ENCODE peak calls at places on chromosome 4, in six cellular contexts. R is neuronal stem cell, O is IMR-90, C is H1, Z is trophoblast cell, Y is mesenchymal stem cell. N is an unnamed sample.

GRCh38 chr4:158810487-158811215 is 41.8 kb downstream of the FNIP2 start:
- DNase-seq in R (no peak), O (peak), C (no peak), Z (peak), Y (peak), N (no peak)

GRCh38 chr4:67713531-67714247 is 12.7 kb upstream of the UBA6 start:
- DNase-seq in R (no peak), O (peak), C (no peak), Z (peak), Y (peak), N (no peak)

GRCh38 chr4:185702147-185702663 is 109.8 kb downstream of the SORBS2 start:
- DNase-seq in R (no peak), O (no peak), C (no peak), Z (no peak), Y (no peak), N (no peak)

GRCh38 chr4:139559095-139559490 is 3.1 kb upstream of the SETD7 start:
- DNase-seq in R (no peak), O (no peak), C (no peak), Z (no peak), Y (no peak), N (no peak)

GRCh38 chr4:85968945-85969830 is 390.7 kb downstream of the MAPK10 start:
- DNase-seq in R (peak), O (peak), C (no peak), Z (peak), Y (peak), N (no peak)

GRCh38 chr4:71275570-71275969 is 63.2 kb upstream of the SLC4A4 start:
- DNase-seq in R (no peak), O (no peak), C (no peak), Z (no peak), Y (no peak), N (no peak)

GRCh38 chr4:83125738-83126141 is 11.2 kb upstream of the PLAC8 start:
- DNase-seq in R (no peak), O (no peak), C (no peak), Z (peak), Y (no peak), N (no peak)

GRCh38 chr4:44017422-44017739 is 431.2 kb downstream of the KCTD8 start:
- DNase-seq in R (no peak), O (no peak), C (no peak), Z (no peak), Y (no peak), N (no peak)

GRCh38 chr4:20506827-20507226 is 193.4 kb upstream of the PACRGL start:
- DNase-seq in R (no peak), O (peak), C (no peak), Z (no peak), Y (peak), N (no peak)

GRCh38 chr4:123014038-123014437 is 91.6 kb upstream of the NUDT6 start:
- DNase-seq in R (no peak), O (no peak), C (no peak), Z (peak), Y (no peak), N (no peak)

GRCh38 chr4:143241892-143242291 is 57.2 kb downstream of the USP38 start:
- DNase-seq in R (no peak), O (peak), C (no peak), Z (no peak), Y (peak), N (no peak)

GRCh38 chr4:7423801-7424552 is 10.8 kb downstream of the PSAPL1 start:
- DNase-seq in R (no peak), O (no peak), C (peak), Z (no peak), Y (no peak), N (peak)

GRCh38 chr4:5707366-5708133 is 809 bp downstream of the EVC2 start:
- DNase-seq in R (no peak), O (no peak), C (no peak), Z (no peak), Y (peak), N (no peak)

GRCh38 chr4:167177925-167178324 is 56.4 kb downstream of the SPOCK3 start:
- DNase-seq in R (no peak), O (no peak), C (no peak), Z (no peak), Y (no peak), N (no peak)

GRCh38 chr4:17066241-17066640 is 167.8 kb upstream of the LDB2 start:
- DNase-seq in R (no peak), O (peak), C (no peak), Z (no peak), Y (peak), N (no peak)

GRCh38 chr4:139872274-139872673 is 206.7 kb downstream of the MGST2 start:
- DNase-seq in R (no peak), O (peak), C (no peak), Z (peak), Y (peak), N (no peak)

GRCh38 chr4:107721436-107722090 is 1.5 kb upstream of the PAPSS1 start:
- DNase-seq in R (no peak), O (no peak), C (peak), Z (peak), Y (no peak), N (peak)

GRCh38 chr4:39320381-39321115 is 45.6 kb downstream of the RFC1 start:
- DNase-seq in R (no peak), O (peak), C (no peak), Z (no peak), Y (peak), N (no peak)

GRCh38 chr4:120348521-120348920 is 281.9 kb upstream of the MAD2L1 start:
- DNase-seq in R (no peak), O (no peak), C (no peak), Z (no peak), Y (no peak), N (no peak)

GRCh38 chr4:138053601-138054322 is 188.4 kb downstream of the SLC7A11 start:
- DNase-seq in R (no peak), O (peak), C (no peak), Z (peak), Y (peak), N (no peak)

GRCh38 chr4:167868163-167868562 is 224.2 kb upstream of the ANXA10 start:
- DNase-seq in R (no peak), O (peak), C (no peak), Z (no peak), Y (no peak), N (no peak)

GRCh38 chr4:24979554-24979953 is 51.2 kb downstream of the LGI2 start:
- DNase-seq in R (no peak), O (no peak), C (no peak), Z (peak), Y (no peak), N (peak)

GRCh38 chr4:44425614-44426208 is 22.9 kb downstream of the KCTD8 start:
- DNase-seq in R (peak), O (peak), C (no peak), Z (peak), Y (no peak), N (peak)

GRCh38 chr4:5137927-5138326 is 86.6 kb downstream of the STK32B start:
- DNase-seq in R (no peak), O (peak), C (no peak), Z (no peak), Y (no peak), N (no peak)

GRCh38 chr4:37890501-37891220 is at the start of gene TBC1D1:
- DNase-seq in R (peak), O (no peak), C (peak), Z (peak), Y (peak), N (peak)

GRCh38 chr4:154399259-154399974 is 92.2 kb downstream of the DCHS2 start:
- DNase-seq in R (no peak), O (peak), C (no peak), Z (peak), Y (peak), N (no peak)

GRCh38 chr4:153275380-153276276 is 68.9 kb upstream of the MND1 start:
- DNase-seq in R (no peak), O (no peak), C (no peak), Z (peak), Y (no peak), N (no peak)

GRCh38 chr4:183571350-183572076 is 66.7 kb downstream of the ING2 start:
- DNase-seq in R (no peak), O (peak), C (no peak), Z (peak), Y (peak), N (no peak)

GRCh38 chr4:158316264-158316663 is 106.0 kb downstream of the TMEM144 start:
- DNase-seq in R (no peak), O (peak), C (no peak), Z (no peak), Y (no peak), N (no peak)

GRCh38 chr4:44165938-44166337 is 282.7 kb downstream of the KCTD8 start:
- DNase-seq in R (no peak), O (no peak), C (no peak), Z (no peak), Y (no peak), N (no peak)

GRCh38 chr4:127788517-127788916 is 6.4 kb downstream of the HSPA4L start:
- DNase-seq in R (no peak), O (no peak), C (no peak), Z (no peak), Y (no peak), N (no peak)

GRCh38 chr4:186481998-186482790 is 73.2 kb downstream of the MTNR1A start:
- DNase-seq in R (no peak), O (no peak), C (peak), Z (no peak), Y (no peak), N (peak)

GRCh38 chr4:44927361-44928061 is 201.2 kb upstream of the GNPDA2 start:
- DNase-seq in R (peak), O (peak), C (no peak), Z (peak), Y (peak), N (no peak)

GRCh38 chr4:54107951-54108740 is 8.2 kb downstream of the GSX2 start:
- DNase-seq in R (no peak), O (no peak), C (no peak), Z (no peak), Y (no peak), N (peak)

GRCh38 chr4:41428941-41429669 is 108.9 kb upstream of the LIMCH1 start:
- DNase-seq in R (no peak), O (no peak), C (no peak), Z (no peak), Y (no peak), N (no peak)

GRCh38 chr4:22692736-22693135 is at the start of gene GBA3:
- DNase-seq in R (no peak), O (no peak), C (no peak), Z (no peak), Y (no peak), N (no peak)

GRCh38 chr4:27692098-27692679 is 831.5 kb downstream of the STIM2 start:
- DNase-seq in R (no peak), O (peak), C (no peak), Z (peak), Y (peak), N (peak)

GRCh38 chr4:153788419-153789276 is at the start of gene SFRP2:
- DNase-seq in R (peak), O (no peak), C (peak), Z (no peak), Y (peak), N (peak)

GRCh38 chr4:101277661-101278060 is 69.7 kb downstream of the PPP3CA start:
- DNase-seq in R (no peak), O (peak), C (no peak), Z (peak), Y (peak), N (no peak)

GRCh38 chr4:148302416-148302815 is 139.8 kb downstream of the NR3C2 start:
- DNase-seq in R (no peak), O (no peak), C (no peak), Z (peak), Y (no peak), N (no peak)

GRCh38 chr4:148295642-148296041 is 146.6 kb downstream of the NR3C2 start:
- DNase-seq in R (no peak), O (no peak), C (no peak), Z (no peak), Y (no peak), N (no peak)

GRCh38 chr4:148293571-148293970 is 148.6 kb downstream of the NR3C2 start:
- DNase-seq in R (no peak), O (no peak), C (no peak), Z (no peak), Y (no peak), N (no peak)

GRCh38 chr4:148300877-148301276 is 141.3 kb downstream of the NR3C2 start:
- DNase-seq in R (no peak), O (no peak), C (no peak), Z (no peak), Y (no peak), N (no peak)

DNA sequence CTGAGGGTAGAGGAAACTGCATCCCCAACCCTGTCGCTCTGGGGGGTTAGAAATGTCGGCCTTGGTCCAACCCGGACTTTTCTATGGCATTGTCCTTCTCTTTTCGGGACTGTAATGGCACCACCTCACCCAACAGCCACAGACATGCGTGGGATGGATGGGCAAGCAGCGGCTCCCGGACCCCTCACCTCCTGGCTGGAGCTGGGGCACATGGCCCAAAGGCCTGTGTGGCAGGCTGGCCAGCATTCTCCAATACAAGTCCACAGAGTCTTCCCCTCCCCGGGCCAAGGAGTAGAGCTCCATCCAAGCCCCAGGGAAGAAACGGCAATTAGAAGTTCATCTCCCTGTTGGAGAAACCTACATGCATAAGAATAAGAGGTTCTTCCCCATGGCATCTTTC is 142.9 kb downstream of the NR3C2 start:
- DNase-seq in R (no peak), O (no peak), C (no peak), Z (no peak), Y (no peak), N (no peak)
- H3K14ac ChIP-seq in R (no peak), O (no peak), C (no peak), Z (no peak), Y (no peak), N (no peak)

GRCh38 chr4:56272003-56272402 is 115.3 kb downstream of the AASDH start:
- DNase-seq in R (no peak), O (no peak), C (no peak), Z (no peak), Y (no peak), N (no peak)
- H3K9ac ChIP-seq in R (no peak), O (no peak), C (no peak), Z (no peak), Y (no peak), N (no peak)

GRCh38 chr4:94334962-94335361 is 7.7 kb downstream of the HPGDS start:
- DNase-seq in R (no peak), O (no peak), C (no peak), Z (no peak), Y (no peak), N (no peak)
- H3K14ac ChIP-seq in R (no peak), O (no peak), C (no peak), Z (no peak), Y (no peak), N (no peak)

GRCh38 chr4:121950212-121950679 is 1.6 kb downstream of the TRPC3 start:
- DNase-seq in R (peak), O (peak), C (peak), Z (peak), Y (peak), N (peak)
- H3K9ac ChIP-seq in R (no peak), O (peak), C (no peak), Z (peak), Y (peak), N (peak)

GRCh38 chr4:109290918-109291317 is 11.5 kb downstream of the COL25A1 start:
- DNase-seq in R (no peak), O (no peak), C (no peak), Z (no peak), Y (no peak), N (no peak)
- H3K14ac ChIP-seq in R (no peak), O (no peak), C (no peak), Z (no peak), Y (no peak), N (no peak)

N was measured in H9.